ENCODE peak calls at places on chromosomes 5 and 9, in six cellular contexts. R is MCF 10A, O is aorta, B is head of caudate nucleus, S is NAMALWA, U is T-helper 2 cell. C is an unnamed sample.

GRCh38 chr9:130431536-130432303 is 13.0 kb upstream of the ASS1 start:
- DNase-seq in O (no peak), B (no peak), S (no peak), R (no peak), U (no peak), C (no peak)

GRCh38 chr5:132465095-132465707 is 25.4 kb downstream of the IRF1 start:
- DNase-seq in B (no peak), U (no peak), S (peak), O (peak), R (no peak), C (no peak)

GRCh38 chr5:127192836-127193341 is 97.7 kb upstream of the MEGF10 start:
- DNase-seq in R (no peak), O (no peak), B (no peak), S (no peak), U (no peak), C (no peak)

GRCh38 chr5:68088302-68088701 is 127.3 kb upstream of the PIK3R1 start:
- DNase-seq in S (no peak), O (no peak), R (no peak), U (no peak), B (no peak), C (peak)

GRCh38 chr5:80804332-80804731 is 149.5 kb upstream of the DHFR start:
- DNase-seq in R (no peak), B (no peak), S (no peak), O (no peak), U (no peak), C (no peak)

GRCh38 chr5:100776244-100776643 is 126.8 kb downstream of the ST8SIA4 start:
- DNase-seq in B (no peak), U (no peak), S (no peak), O (no peak), R (peak), C (peak)

GRCh38 chr9:33429256-33430080 is 17.9 kb downstream of the AQP3 start:
- DNase-seq in B (no peak), R (no peak), U (no peak), S (no peak), O (no peak), C (no peak)

GRCh38 chr5:74400067-74400466 is 240.5 kb downstream of the ENC1 start:
- DNase-seq in O (no peak), B (no peak), S (no peak), U (no peak), R (no peak), C (no peak)

GRCh38 chr5:34674226-34674625 is 18.1 kb downstream of the RAI14 start:
- DNase-seq in U (no peak), R (peak), B (no peak), S (no peak), O (no peak), C (peak)

GRCh38 chr5:115624994-115625393 is 842 bp downstream of the TMED7 start:
- DNase-seq in S (peak), R (no peak), O (no peak), B (no peak), U (no peak), C (no peak)

C was measured in IMR-90.